ENCODE peak calls at places on chromosomes 11 and 22, in seven cellular contexts. P is GM23248, D is HEK293T, Q is nucleus accumbens, B is islet precursor cell, Z is HTR-8/SVneo, X is esophagus squamous epithelium. A is an unnamed sample.

GRCh38 chr11:13316528-13316961 is 39.0 kb downstream of the BMAL1 start:
- DNase-seq in B (peak; percentile 33), Q (no peak), X (no peak), Z (peak; percentile 30), P (peak; percentile 94), D (no peak), A (no peak)

GRCh38 chr22:42152661-42153270 is 22.2 kb upstream of the CYP2D6 start:
- DNase-seq in D (no peak), Z (no peak), P (no peak), X (no peak), B (no peak), Q (no peak), A (no peak)

GRCh38 chr22:40954095-40954494 is 2.9 kb downstream of the RBX1 start:
- DNase-seq in Q (no peak), P (no peak), X (no peak), D (no peak), B (no peak), Z (no peak), A (no peak)

GRCh38 chr11:128058580-128059208 is 528.7 kb downstream of the ETS1 start:
- DNase-seq in P (no peak), Q (no peak), X (no peak), D (no peak), B (no peak), Z (no peak), A (no peak)

GRCh38 chr22:44329179-44329796 is 16.5 kb upstream of the SHISAL1 start:
- DNase-seq in Z (no peak), D (no peak), P (peak; percentile 40), B (peak; percentile 65), Q (no peak), X (no peak), A (no peak)

GRCh38 chr11:100929377-100929776 is 200.2 kb downstream of the PGR start:
- DNase-seq in P (peak; percentile 45), Z (no peak), D (no peak), Q (no peak), X (no peak), B (no peak), A (no peak)

GRCh38 chr11:105181521-105181920 is 42.0 kb upstream of the CARD18 start:
- DNase-seq in B (no peak), Z (no peak), Q (no peak), P (peak; percentile 53), D (no peak), X (no peak), A (no peak)

GRCh38 chr22:23181763-23182288 is 1.5 kb downstream of the BCR start:
- DNase-seq in Q (no peak), X (no peak), B (no peak), Z (no peak), D (no peak), P (no peak), A (peak; percentile 7)

GRCh38 chr11:5665746-5666395 is 19.0 kb downstream of the TRIM5 start:
- DNase-seq in P (no peak), X (no peak), B (no peak), D (no peak), Z (no peak), Q (no peak), A (no peak)

GRCh38 chr11:61153593-61154090 is 7.6 kb downstream of the VPS37C start:
- DNase-seq in Q (no peak), Z (no peak), D (no peak), P (peak; percentile 80), B (peak; percentile 76), X (no peak), A (no peak)

GRCh38 chr11:58530236-58530635 is 22.3 kb upstream of the OR5B21 start:
- DNase-seq in P (no peak), D (no peak), Z (no peak), B (no peak), Q (no peak), X (no peak), A (no peak)

GRCh38 chr11:90476442-90477007 is 253.7 kb upstream of the CHORDC1 start:
- DNase-seq in P (peak; percentile 26), Q (no peak), Z (no peak), D (no peak), B (peak; percentile 54), X (no peak), A (no peak)

GRCh38 chr11:130514316-130514715 is 65.9 kb downstream of the ADAMTS15 start:
- DNase-seq in D (no peak), Z (no peak), B (no peak), X (no peak), P (peak; percentile 56), Q (no peak), A (no peak)

GRCh38 chr11:1926156-1927031 is 6.9 kb downstream of the TNNT3 start:
- DNase-seq in X (no peak), Q (no peak), D (no peak), P (no peak), Z (no peak), B (peak; percentile 54), A (no peak)

GRCh38 chr11:17314904-17315426 is 36.6 kb upstream of the NCR3LG1 start:
- DNase-seq in P (no peak), B (no peak), Z (no peak), Q (no peak), X (no peak), D (no peak), A (no peak)

GRCh38 chr11:83923961-83924360 is 637.8 kb upstream of the CCDC90B start:
- DNase-seq in Q (no peak), P (no peak), Z (no peak), X (no peak), D (no peak), B (no peak), A (no peak)

GRCh38 chr22:48578138-48579034 is 1249.3 kb downstream of the BRD1 start:
- DNase-seq in B (no peak), Z (no peak), Q (peak; percentile 54), X (no peak), D (no peak), P (no peak), A (no peak)

GRCh38 chr11:48307760-48308386 is 1.9 kb downstream of the OR4S1 start:
- DNase-seq in P (peak; percentile 69), X (no peak), B (peak; percentile 77), Z (peak; percentile 32), Q (peak; percentile 30), D (peak; percentile 48), A (peak; percentile 57)

GRCh38 chr11:77672276-77672675 is 34.7 kb upstream of the CLNS1A start:
- DNase-seq in D (no peak), B (no peak), Q (no peak), Z (peak; percentile 23), X (no peak), P (peak; percentile 92), A (no peak)

GRCh38 chr11:10627306-10627705 is 58.8 kb upstream of the LYVE1 start:
- DNase-seq in D (no peak), Q (no peak), P (no peak), B (peak; percentile 43), X (no peak), Z (no peak), A (no peak)

GRCh38 chr11:69089258-69089657 is 40.5 kb downstream of the TPCN2 start:
- DNase-seq in B (peak; percentile 75), Q (no peak), X (no peak), P (peak; percentile 90), Z (no peak), D (no peak), A (no peak)

GRCh38 chr22:39856588-39856987 is 37.0 kb downstream of the ENTHD1 start:
- DNase-seq in P (no peak), X (no peak), D (no peak), Q (no peak), B (no peak), Z (no peak), A (no peak)

GRCh38 chr11:44782478-44782877 is 55.7 kb downstream of the TSPAN18 start:
- DNase-seq in Q (no peak), P (no peak), B (no peak), Z (no peak), D (no peak), X (no peak), A (no peak)

GRCh38 chr22:27626675-27627443 is 174.7 kb downstream of the MN1 start:
- DNase-seq in B (no peak), X (no peak), D (no peak), P (no peak), Q (no peak), Z (no peak), A (no peak)

GRCh38 chr11:112279901-112280267 is 19.2 kb upstream of the PLET1 start:
- DNase-seq in B (peak; percentile 77), Q (no peak), X (no peak), P (peak; percentile 69), D (peak; percentile 79), Z (peak; percentile 83), A (peak; percentile 55)

GRCh38 chr11:120022617-120023016 is 115.3 kb downstream of the TRIM29 start:
- DNase-seq in P (no peak), Z (no peak), D (no peak), X (no peak), B (peak; percentile 22), Q (no peak), A (no peak)

GRCh38 chr11:34614334-34615113 is 6.4 kb upstream of the EHF start:
- DNase-seq in Q (no peak), Z (no peak), X (no peak), P (peak; percentile 20), B (no peak), D (no peak), A (no peak)

GRCh38 chr22:43446037-43446803 is 34.4 kb downstream of the MPPED1 start:
- DNase-seq in D (no peak), Z (no peak), P (no peak), Q (no peak), B (no peak), X (no peak), A (no peak)

GRCh38 chr22:21807545-21807944 is 59.9 kb downstream of the MAPK1 start:
- DNase-seq in P (peak; percentile 23), Z (no peak), B (no peak), D (no peak), X (no peak), Q (no peak), A (no peak)

GRCh38 chr22:31676700-31677099 is 14.7 kb upstream of the PISD start:
- DNase-seq in X (peak; percentile 74), Q (peak; percentile 79), B (peak; percentile 95), D (no peak), Z (peak; percentile 90), P (peak; percentile 94), A (peak; percentile 89)